ENCODE peak calls at places on chromosomes 1 and 21, in six cellular contexts. L is iris pigment epithelial cell, Q is lower lobe of right lung, U is NCI-H1092, Z is GM04504, J is COLO829. A is an unnamed sample.

GRCh38 chr1:31214316-31215082 is 25.2 kb downstream of the NKAIN1 start:
- DNase-seq in Z (no peak), L (no peak), J (no peak), U (no peak), Q (no peak), A (no peak)

GRCh38 chr1:230212405-230212936 is 145.4 kb downstream of the GALNT2 start:
- DNase-seq in Q (no peak), J (no peak), L (no peak), U (no peak), Z (no peak), A (no peak)

GRCh38 chr21:23131177-23131576 is 2133.0 kb downstream of the NCAM2 start:
- DNase-seq in Q (no peak), Z (no peak), L (no peak), U (no peak), J (no peak), A (peak; percentile 1)

GRCh38 chr1:234570741-234571140 is 39.2 kb downstream of the IRF2BP2 start:
- DNase-seq in Q (no peak), L (no peak), U (no peak), J (no peak), Z (no peak), A (no peak)

GRCh38 chr1:54566438-54567141 is 18.6 kb downstream of the ACOT11 start:
- DNase-seq in L (no peak), U (no peak), J (no peak), Z (no peak), Q (no peak), A (no peak)

GRCh38 chr1:225977937-225978748 is 21.0 kb downstream of the SDE2 start:
- DNase-seq in U (no peak), Z (no peak), J (no peak), Q (no peak), L (no peak), A (peak; percentile 52)

GRCh38 chr21:45386728-45387371 is 18.1 kb upstream of the COL18A1 start:
- DNase-seq in J (no peak), Z (peak; percentile 94), L (peak; percentile 84), U (no peak), Q (peak; percentile 44), A (peak; percentile 48)

GRCh38 chr1:36956570-36956969 is 77.7 kb downstream of the GRIK3 start:
- DNase-seq in Z (no peak), L (no peak), J (no peak), U (no peak), Q (no peak), A (no peak)

GRCh38 chr1:223707270-223708000 is 4.9 kb upstream of the CAPN2 start:
- DNase-seq in J (peak; percentile 91), U (peak; percentile 77), Q (peak; percentile 71), L (peak; percentile 99), Z (peak; percentile 97), A (peak; percentile 18)

GRCh38 chr1:114209971-114210370 is 56.3 kb upstream of the SYT6 start:
- DNase-seq in U (no peak), Z (no peak), Q (no peak), L (no peak), J (no peak), A (no peak)

GRCh38 chr1:225850370-225850769 is 31.8 kb downstream of the TMEM63A start:
- DNase-seq in Z (no peak), L (no peak), J (no peak), U (no peak), Q (no peak), A (no peak)

A was measured in NB4.